ENCODE peak calls at places on chromosomes 16 and 17, in six cellular contexts. One of them, this sample, is unnamed.

GRCh38 chr16:77834600-77834963 is 46.2 kb downstream of the VAT1L start:
- DNase-seq in epithelial cell of esophagus: no peak
- DNase-seq in NCI-H1436: no peak
- DNase-seq in adipocyte: no peak
- DNase-seq in activated gamma-delta T cell treated with anti-CD3 and anti-CD28 coated beads, Interleukin-2, amount 50 U/mL, for 16 hours: no peak
- DNase-seq in CD4-positive, alpha-beta T cell: no peak
- DNase-seq in this sample: no peak

GRCh38 chr17:35515027-35515426 is 22.5 kb downstream of the SLFN12L start:
- DNase-seq in NCI-H1436: no peak
- DNase-seq in activated gamma-delta T cell treated with anti-CD3 and anti-CD28 coated beads, Interleukin-2, amount 50 U/mL, for 16 hours: no peak
- DNase-seq in adipocyte: no peak
- DNase-seq in CD4-positive, alpha-beta T cell: no peak
- DNase-seq in epithelial cell of esophagus: no peak
- DNase-seq in this sample: no peak

GRCh38 chr17:28407130-28407973 is 1.3 kb upstream of the SLC46A1 start:
- DNase-seq in NCI-H1436: peak
- DNase-seq in adipocyte: no peak
- DNase-seq in epithelial cell of esophagus: peak
- DNase-seq in CD4-positive, alpha-beta T cell: no peak
- DNase-seq in activated gamma-delta T cell treated with anti-CD3 and anti-CD28 coated beads, Interleukin-2, amount 50 U/mL, for 16 hours: no peak
- DNase-seq in this sample: peak

GRCh38 chr17:17435323-17435722 is 41.5 kb upstream of the MED9 start:
- DNase-seq in epithelial cell of esophagus: peak
- DNase-seq in activated gamma-delta T cell treated with anti-CD3 and anti-CD28 coated beads, Interleukin-2, amount 50 U/mL, for 16 hours: no peak
- DNase-seq in adipocyte: peak
- DNase-seq in NCI-H1436: no peak
- DNase-seq in CD4-positive, alpha-beta T cell: no peak
- DNase-seq in this sample: no peak

GRCh38 chr16:2466667-2467300 is 4.3 kb upstream of the NTN3 start:
- DNase-seq in adipocyte: no peak
- DNase-seq in NCI-H1436: no peak
- DNase-seq in CD4-positive, alpha-beta T cell: no peak
- DNase-seq in activated gamma-delta T cell treated with anti-CD3 and anti-CD28 coated beads, Interleukin-2, amount 50 U/mL, for 16 hours: no peak
- DNase-seq in epithelial cell of esophagus: no peak
- DNase-seq in this sample: no peak

GRCh38 chr17:15918661-15919259 is 26.2 kb upstream of the ADORA2B start:
- DNase-seq in adipocyte: no peak
- DNase-seq in epithelial cell of esophagus: no peak
- DNase-seq in CD4-positive, alpha-beta T cell: no peak
- DNase-seq in activated gamma-delta T cell treated with anti-CD3 and anti-CD28 coated beads, Interleukin-2, amount 50 U/mL, for 16 hours: no peak
- DNase-seq in NCI-H1436: no peak
- DNase-seq in this sample: no peak

GRCh38 chr17:79515110-79515509 is 95.7 kb downstream of the RBFOX3 start:
- DNase-seq in activated gamma-delta T cell treated with anti-CD3 and anti-CD28 coated beads, Interleukin-2, amount 50 U/mL, for 16 hours: no peak
- DNase-seq in adipocyte: no peak
- DNase-seq in epithelial cell of esophagus: no peak
- DNase-seq in CD4-positive, alpha-beta T cell: no peak
- DNase-seq in NCI-H1436: no peak
- DNase-seq in this sample: no peak

GRCh38 chr17:17228521-17229279 is 8.3 kb downstream of the FLCN start:
- DNase-seq in adipocyte: no peak
- DNase-seq in activated gamma-delta T cell treated with anti-CD3 and anti-CD28 coated beads, Interleukin-2, amount 50 U/mL, for 16 hours: no peak
- DNase-seq in CD4-positive, alpha-beta T cell: no peak
- DNase-seq in epithelial cell of esophagus: no peak
- DNase-seq in NCI-H1436: no peak
- DNase-seq in this sample: no peak

GRCh38 chr16:86821933-86822332 is 243.6 kb downstream of the FOXL1 start:
- DNase-seq in CD4-positive, alpha-beta T cell: no peak
- DNase-seq in epithelial cell of esophagus: no peak
- DNase-seq in adipocyte: no peak
- DNase-seq in activated gamma-delta T cell treated with anti-CD3 and anti-CD28 coated beads, Interleukin-2, amount 50 U/mL, for 16 hours: no peak
- DNase-seq in NCI-H1436: no peak
- DNase-seq in this sample: no peak

GRCh38 chr16:28107232-28107631 is 43.7 kb upstream of the GSG1L start:
- DNase-seq in epithelial cell of esophagus: peak
- DNase-seq in CD4-positive, alpha-beta T cell: no peak
- DNase-seq in activated gamma-delta T cell treated with anti-CD3 and anti-CD28 coated beads, Interleukin-2, amount 50 U/mL, for 16 hours: no peak
- DNase-seq in NCI-H1436: no peak
- DNase-seq in adipocyte: no peak
- DNase-seq in this sample: no peak

GRCh38 chr16:81551141-81551808 is 106.7 kb downstream of the CMIP start:
- DNase-seq in NCI-H1436: no peak
- DNase-seq in epithelial cell of esophagus: peak
- DNase-seq in activated gamma-delta T cell treated with anti-CD3 and anti-CD28 coated beads, Interleukin-2, amount 50 U/mL, for 16 hours: no peak
- DNase-seq in adipocyte: peak
- DNase-seq in CD4-positive, alpha-beta T cell: no peak
- DNase-seq in this sample: no peak

GRCh38 chr16:11615756-11616447 is 29.2 kb upstream of the LITAF start:
- DNase-seq in adipocyte: no peak
- DNase-seq in epithelial cell of esophagus: no peak
- DNase-seq in CD4-positive, alpha-beta T cell: no peak
- DNase-seq in activated gamma-delta T cell treated with anti-CD3 and anti-CD28 coated beads, Interleukin-2, amount 50 U/mL, for 16 hours: no peak
- DNase-seq in NCI-H1436: no peak
- DNase-seq in this sample: no peak

GRCh38 chr16:745739-746138 is 4.9 kb upstream of the CIAO3 start:
- DNase-seq in CD4-positive, alpha-beta T cell: no peak
- DNase-seq in NCI-H1436: peak
- DNase-seq in activated gamma-delta T cell treated with anti-CD3 and anti-CD28 coated beads, Interleukin-2, amount 50 U/mL, for 16 hours: no peak
- DNase-seq in epithelial cell of esophagus: peak
- DNase-seq in adipocyte: no peak
- DNase-seq in this sample: no peak

GRCh38 chr17:78223061-78223460 is 8.4 kb upstream of the TMEM235 start:
- DNase-seq in activated gamma-delta T cell treated with anti-CD3 and anti-CD28 coated beads, Interleukin-2, amount 50 U/mL, for 16 hours: no peak
- DNase-seq in CD4-positive, alpha-beta T cell: no peak
- DNase-seq in NCI-H1436: no peak
- DNase-seq in adipocyte: no peak
- DNase-seq in epithelial cell of esophagus: no peak
- DNase-seq in this sample: no peak

GRCh38 chr17:45332505-45332904 is 15.7 kb upstream of the MAP3K14 start:
- DNase-seq in adipocyte: no peak
- DNase-seq in NCI-H1436: no peak
- DNase-seq in activated gamma-delta T cell treated with anti-CD3 and anti-CD28 coated beads, Interleukin-2, amount 50 U/mL, for 16 hours: no peak
- DNase-seq in epithelial cell of esophagus: no peak
- DNase-seq in CD4-positive, alpha-beta T cell: no peak
- DNase-seq in this sample: no peak

GRCh38 chr16:73068546-73069401 is 20.8 kb upstream of the ZFHX3 start:
- DNase-seq in NCI-H1436: peak
- DNase-seq in activated gamma-delta T cell treated with anti-CD3 and anti-CD28 coated beads, Interleukin-2, amount 50 U/mL, for 16 hours: no peak
- DNase-seq in adipocyte: peak
- DNase-seq in CD4-positive, alpha-beta T cell: no peak
- DNase-seq in epithelial cell of esophagus: peak
- DNase-seq in this sample: no peak

GRCh38 chr17:29590979-29591736 is 1.7 kb upstream of the GIT1 start:
- DNase-seq in CD4-positive, alpha-beta T cell: no peak
- DNase-seq in adipocyte: peak
- DNase-seq in activated gamma-delta T cell treated with anti-CD3 and anti-CD28 coated beads, Interleukin-2, amount 50 U/mL, for 16 hours: no peak
- DNase-seq in epithelial cell of esophagus: peak
- DNase-seq in NCI-H1436: peak
- DNase-seq in this sample: peak

GRCh38 chr17:70394833-70395232 is 225.5 kb downstream of the KCNJ2 start:
- DNase-seq in NCI-H1436: no peak
- DNase-seq in adipocyte: no peak
- DNase-seq in activated gamma-delta T cell treated with anti-CD3 and anti-CD28 coated beads, Interleukin-2, amount 50 U/mL, for 16 hours: no peak
- DNase-seq in epithelial cell of esophagus: no peak
- DNase-seq in CD4-positive, alpha-beta T cell: no peak
- DNase-seq in this sample: no peak

GRCh38 chr16:83308414-83308813 is 499.4 kb upstream of the HSBP1 start:
- DNase-seq in epithelial cell of esophagus: no peak
- DNase-seq in CD4-positive, alpha-beta T cell: no peak
- DNase-seq in NCI-H1436: no peak
- DNase-seq in adipocyte: no peak
- DNase-seq in activated gamma-delta T cell treated with anti-CD3 and anti-CD28 coated beads, Interleukin-2, amount 50 U/mL, for 16 hours: no peak
- DNase-seq in this sample: no peak

GRCh38 chr17:40448213-40448638 is 5.0 kb downstream of the IGFBP4 start:
- DNase-seq in CD4-positive, alpha-beta T cell: no peak
- DNase-seq in activated gamma-delta T cell treated with anti-CD3 and anti-CD28 coated beads, Interleukin-2, amount 50 U/mL, for 16 hours: no peak
- DNase-seq in NCI-H1436: no peak
- DNase-seq in epithelial cell of esophagus: no peak
- DNase-seq in adipocyte: peak
- DNase-seq in this sample: no peak

GRCh38 chr16:27686926-27687325 is 137.0 kb downstream of the KATNIP start:
- DNase-seq in epithelial cell of esophagus: no peak
- DNase-seq in CD4-positive, alpha-beta T cell: no peak
- DNase-seq in adipocyte: no peak
- DNase-seq in activated gamma-delta T cell treated with anti-CD3 and anti-CD28 coated beads, Interleukin-2, amount 50 U/mL, for 16 hours: no peak
- DNase-seq in NCI-H1436: no peak
- DNase-seq in this sample: no peak

GRCh38 chr17:78357177-78357586 is 2.7 kb downstream of the SOCS3 start:
- DNase-seq in epithelial cell of esophagus: no peak
- DNase-seq in NCI-H1436: no peak
- DNase-seq in activated gamma-delta T cell treated with anti-CD3 and anti-CD28 coated beads, Interleukin-2, amount 50 U/mL, for 16 hours: no peak
- DNase-seq in CD4-positive, alpha-beta T cell: no peak
- DNase-seq in adipocyte: peak
- DNase-seq in this sample: no peak

GRCh38 chr16:69927056-69927757 is 23.9 kb upstream of the CLEC18A start:
- DNase-seq in CD4-positive, alpha-beta T cell: no peak
- DNase-seq in adipocyte: no peak
- DNase-seq in NCI-H1436: no peak
- DNase-seq in epithelial cell of esophagus: no peak
- DNase-seq in activated gamma-delta T cell treated with anti-CD3 and anti-CD28 coated beads, Interleukin-2, amount 50 U/mL, for 16 hours: no peak
- DNase-seq in this sample: no peak

GRCh38 chr16:53913082-53913870 is 209.3 kb downstream of the FTO start:
- DNase-seq in activated gamma-delta T cell treated with anti-CD3 and anti-CD28 coated beads, Interleukin-2, amount 50 U/mL, for 16 hours: no peak
- DNase-seq in epithelial cell of esophagus: peak
- DNase-seq in CD4-positive, alpha-beta T cell: no peak
- DNase-seq in NCI-H1436: no peak
- DNase-seq in adipocyte: peak
- DNase-seq in this sample: no peak

GRCh38 chr16:87369117-87369775 is 14.3 kb downstream of the FBXO31 start:
- DNase-seq in CD4-positive, alpha-beta T cell: no peak
- DNase-seq in activated gamma-delta T cell treated with anti-CD3 and anti-CD28 coated beads, Interleukin-2, amount 50 U/mL, for 16 hours: no peak
- DNase-seq in epithelial cell of esophagus: no peak
- DNase-seq in adipocyte: no peak
- DNase-seq in NCI-H1436: no peak
- DNase-seq in this sample: no peak

GRCh38 chr17:6079155-6079554 is 9.0 kb downstream of the WSCD1 start:
- DNase-seq in CD4-positive, alpha-beta T cell: no peak
- DNase-seq in epithelial cell of esophagus: no peak
- DNase-seq in adipocyte: peak
- DNase-seq in activated gamma-delta T cell treated with anti-CD3 and anti-CD28 coated beads, Interleukin-2, amount 50 U/mL, for 16 hours: no peak
- DNase-seq in NCI-H1436: no peak
- DNase-seq in this sample: no peak

GRCh38 chr17:39171933-39172332 is 6.0 kb upstream of the ARL5C start:
- DNase-seq in CD4-positive, alpha-beta T cell: no peak
- DNase-seq in NCI-H1436: no peak
- DNase-seq in activated gamma-delta T cell treated with anti-CD3 and anti-CD28 coated beads, Interleukin-2, amount 50 U/mL, for 16 hours: no peak
- DNase-seq in epithelial cell of esophagus: no peak
- DNase-seq in adipocyte: no peak
- DNase-seq in this sample: no peak

GRCh38 chr16:55821210-55821609 is 11.7 kb downstream of the CES1 start:
- DNase-seq in epithelial cell of esophagus: no peak
- DNase-seq in CD4-positive, alpha-beta T cell: no peak
- DNase-seq in adipocyte: no peak
- DNase-seq in NCI-H1436: no peak
- DNase-seq in activated gamma-delta T cell treated with anti-CD3 and anti-CD28 coated beads, Interleukin-2, amount 50 U/mL, for 16 hours: no peak
- DNase-seq in this sample: no peak

GRCh38 chr16:56477096-56477878 is 25.9 kb downstream of the OGFOD1 start:
- DNase-seq in CD4-positive, alpha-beta T cell: no peak
- DNase-seq in activated gamma-delta T cell treated with anti-CD3 and anti-CD28 coated beads, Interleukin-2, amount 50 U/mL, for 16 hours: no peak
- DNase-seq in epithelial cell of esophagus: peak
- DNase-seq in NCI-H1436: no peak
- DNase-seq in adipocyte: peak
- DNase-seq in this sample: no peak

GRCh38 chr17:16419929-16420271 is 4.5 kb downstream of the TRPV2 start:
- DNase-seq in epithelial cell of esophagus: peak
- DNase-seq in CD4-positive, alpha-beta T cell: no peak
- DNase-seq in adipocyte: peak
- DNase-seq in activated gamma-delta T cell treated with anti-CD3 and anti-CD28 coated beads, Interleukin-2, amount 50 U/mL, for 16 hours: no peak
- DNase-seq in NCI-H1436: no peak
- DNase-seq in this sample: no peak

GRCh38 chr16:74201561-74201960 is 95.1 kb upstream of the PSMD7 start:
- DNase-seq in epithelial cell of esophagus: no peak
- DNase-seq in adipocyte: no peak
- DNase-seq in NCI-H1436: no peak
- DNase-seq in activated gamma-delta T cell treated with anti-CD3 and anti-CD28 coated beads, Interleukin-2, amount 50 U/mL, for 16 hours: no peak
- DNase-seq in CD4-positive, alpha-beta T cell: no peak
- DNase-seq in this sample: no peak

GRCh38 chr17:73510981-73511442 is 133.2 kb downstream of the SDK2 start:
- DNase-seq in activated gamma-delta T cell treated with anti-CD3 and anti-CD28 coated beads, Interleukin-2, amount 50 U/mL, for 16 hours: no peak
- DNase-seq in adipocyte: no peak
- DNase-seq in NCI-H1436: peak
- DNase-seq in CD4-positive, alpha-beta T cell: no peak
- DNase-seq in epithelial cell of esophagus: peak
- DNase-seq in this sample: no peak

GRCh38 chr17:67422887-67423286 is 45.8 kb downstream of the PITPNC1 start:
- DNase-seq in adipocyte: no peak
- DNase-seq in epithelial cell of esophagus: peak
- DNase-seq in activated gamma-delta T cell treated with anti-CD3 and anti-CD28 coated beads, Interleukin-2, amount 50 U/mL, for 16 hours: no peak
- DNase-seq in CD4-positive, alpha-beta T cell: no peak
- DNase-seq in NCI-H1436: no peak
- DNase-seq in this sample: no peak

GRCh38 chr17:30271102-30271501 is 20.6 kb downstream of the BLMH start:
- DNase-seq in CD4-positive, alpha-beta T cell: no peak
- DNase-seq in adipocyte: no peak
- DNase-seq in epithelial cell of esophagus: no peak
- DNase-seq in NCI-H1436: no peak
- DNase-seq in activated gamma-delta T cell treated with anti-CD3 and anti-CD28 coated beads, Interleukin-2, amount 50 U/mL, for 16 hours: no peak
- DNase-seq in this sample: no peak

GRCh38 chr16:53545433-53545832 is 42.4 kb upstream of the AKTIP start:
- DNase-seq in NCI-H1436: no peak
- DNase-seq in adipocyte: no peak
- DNase-seq in epithelial cell of esophagus: no peak
- DNase-seq in CD4-positive, alpha-beta T cell: peak
- DNase-seq in activated gamma-delta T cell treated with anti-CD3 and anti-CD28 coated beads, Interleukin-2, amount 50 U/mL, for 16 hours: peak
- DNase-seq in this sample: no peak

GRCh38 chr16:86355951-86356350 is 154.4 kb upstream of the FOXF1 start:
- DNase-seq in activated gamma-delta T cell treated with anti-CD3 and anti-CD28 coated beads, Interleukin-2, amount 50 U/mL, for 16 hours: no peak
- DNase-seq in CD4-positive, alpha-beta T cell: no peak
- DNase-seq in NCI-H1436: no peak
- DNase-seq in adipocyte: no peak
- DNase-seq in epithelial cell of esophagus: no peak
- DNase-seq in this sample: no peak

GRCh38 chr16:4345439-4346204 is 5.5 kb downstream of the PAM16 start:
- DNase-seq in activated gamma-delta T cell treated with anti-CD3 and anti-CD28 coated beads, Interleukin-2, amount 50 U/mL, for 16 hours: no peak
- DNase-seq in CD4-positive, alpha-beta T cell: no peak
- DNase-seq in epithelial cell of esophagus: no peak
- DNase-seq in adipocyte: no peak
- DNase-seq in NCI-H1436: no peak
- DNase-seq in this sample: no peak

GRCh38 chr17:16251043-16251442 is 34.0 kb downstream of the PIGL start:
- DNase-seq in activated gamma-delta T cell treated with anti-CD3 and anti-CD28 coated beads, Interleukin-2, amount 50 U/mL, for 16 hours: no peak
- DNase-seq in epithelial cell of esophagus: no peak
- DNase-seq in NCI-H1436: no peak
- DNase-seq in CD4-positive, alpha-beta T cell: no peak
- DNase-seq in adipocyte: no peak
- DNase-seq in this sample: no peak

GRCh38 chr17:83015511-83015910 is 63.9 kb upstream of the METRNL start:
- DNase-seq in adipocyte: no peak
- DNase-seq in activated gamma-delta T cell treated with anti-CD3 and anti-CD28 coated beads, Interleukin-2, amount 50 U/mL, for 16 hours: no peak
- DNase-seq in epithelial cell of esophagus: no peak
- DNase-seq in CD4-positive, alpha-beta T cell: no peak
- DNase-seq in NCI-H1436: no peak
- DNase-seq in this sample: no peak

This sample was measured in NCI-H524 treated with DMSO at 0.1 percent for 48 hours.